ENCODE peak calls at places on chromosome 12, in six cellular contexts. W is upper lobe of left lung, V is stomach, O is Peyer's patch, B is tibial nerve, D is A549. S is an unnamed sample.
A peak's percentile ranks its signal among the peaks of the same experiment; 100 is the strongest.

GRCh38 chr12:131210506-131211278 is 257.0 kb downstream of the ADGRD1 start:
- DNase-seq in W (no peak), V (no peak), O (no peak), B (no peak), D (no peak), S (no peak)

GRCh38 chr12:23099604-23100003 is 474.6 kb downstream of the ETNK1 start:
- DNase-seq in W (no peak), V (no peak), O (no peak), B (no peak), D (no peak), S (no peak)

GRCh38 chr12:10867381-10867780 is 16.7 kb downstream of the PRH1 start:
- DNase-seq in W (no peak), V (no peak), O (no peak), B (no peak), D (no peak), S (no peak)

GRCh38 chr12:58575281-58575680 is 345.0 kb downstream of the LRIG3 start:
- DNase-seq in W (no peak), V (no peak), O (no peak), B (no peak), D (no peak), S (peak; percentile 28)

GRCh38 chr12:120688527-120689071 is 1.6 kb downstream of the MLEC start:
- DNase-seq in W (no peak), V (no peak), O (no peak), B (no peak), D (no peak), S (no peak)

GRCh38 chr12:46556105-46556559 is 183.6 kb upstream of the SLC38A2 start:
- DNase-seq in W (no peak), V (no peak), O (no peak), B (no peak), D (peak; percentile 68), S (no peak)

GRCh38 chr12:25690996-25691864 is 138.1 kb upstream of the LMNTD1 start:
- DNase-seq in W (no peak), V (no peak), O (no peak), B (no peak), D (no peak), S (no peak)

GRCh38 chr12:57016348-57016747 is at the start of gene TAC3:
- DNase-seq in W (no peak), V (no peak), O (no peak), B (no peak), D (no peak), S (no peak)

GRCh38 chr12:102808412-102808811 is 108.6 kb downstream of the PAH start:
- DNase-seq in W (no peak), V (no peak), O (no peak), B (no peak), D (no peak), S (no peak)

GRCh38 chr12:49259452-49259851 is 5.4 kb upstream of the TUBA1C start:
- DNase-seq in W (no peak), V (no peak), O (no peak), B (no peak), D (no peak), S (no peak)

GRCh38 chr12:100826323-100826722 is 31.7 kb downstream of the ANO4 start:
- DNase-seq in W (no peak), V (peak; percentile 25), O (no peak), B (peak; percentile 32), D (peak; percentile 34), S (peak; percentile 14)

GRCh38 chr12:14554281-14555008 is 13.2 kb downstream of the PLBD1 start:
- DNase-seq in W (no peak), V (peak; percentile 92), O (peak; percentile 28), B (peak; percentile 64), D (peak; percentile 42), S (peak; percentile 36)

GRCh38 chr12:80861636-80862378 is 75.9 kb downstream of the LIN7A start:
- DNase-seq in W (no peak), V (no peak), O (no peak), B (no peak), D (no peak), S (no peak)

GRCh38 chr12:103548622-103549601 is 38.2 kb upstream of the STAB2 start:
- DNase-seq in W (no peak), V (peak; percentile 74), O (peak; percentile 67), B (peak; percentile 89), D (peak; percentile 81), S (peak; percentile 55)

GRCh38 chr12:53427905-53428594 is 4.4 kb downstream of the AMHR2 start:
- DNase-seq in W (no peak), V (no peak), O (no peak), B (no peak), D (peak; percentile 91), S (no peak)

GRCh38 chr12:52050116-52050770 is 999 bp upstream of the NR4A1 start:
- DNase-seq in W (no peak), V (peak; percentile 67), O (no peak), B (no peak), D (no peak), S (no peak)

GRCh38 chr12:132404956-132405741 is 75.8 kb upstream of the GALNT9 start:
- DNase-seq in W (peak; percentile 80), V (no peak), O (no peak), B (no peak), D (no peak), S (no peak)

GRCh38 chr12:120267736-120268135 is 2.2 kb upstream of the PXN start:
- DNase-seq in W (no peak), V (no peak), O (no peak), B (no peak), D (no peak), S (no peak)

GRCh38 chr12:55932546-55932919 is 1.6 kb downstream of the DGKA start:
- DNase-seq in W (no peak), V (no peak), O (peak; percentile 63), B (peak; percentile 26), D (peak; percentile 32), S (no peak)

GRCh38 chr12:55933799-55934174 is 2.8 kb downstream of the DGKA start:
- DNase-seq in W (no peak), V (no peak), O (no peak), B (no peak), D (no peak), S (no peak)

GRCh38 chr12:55931780-55932545 is 1.0 kb downstream of the DGKA start:
- DNase-seq in W (peak; percentile 93), V (peak; percentile 61), O (peak; percentile 60), B (peak; percentile 34), D (no peak), S (peak; percentile 62)

GRCh38 chr12:55934343-55934742 is 3.4 kb downstream of the DGKA start:
- DNase-seq in W (no peak), V (no peak), O (no peak), B (no peak), D (no peak), S (no peak)

GRCh38 chr12:55933158-55933798 is 2.3 kb downstream of the DGKA start:
- DNase-seq in W (no peak), V (peak; percentile 35), O (no peak), B (no peak), D (peak; percentile 53), S (peak; percentile 31)
- TF ChIP-seq POLR2A in W (no peak), V (no peak), O (peak; percentile 36), B (no peak), D (no peak), S (no peak)

DNA sequence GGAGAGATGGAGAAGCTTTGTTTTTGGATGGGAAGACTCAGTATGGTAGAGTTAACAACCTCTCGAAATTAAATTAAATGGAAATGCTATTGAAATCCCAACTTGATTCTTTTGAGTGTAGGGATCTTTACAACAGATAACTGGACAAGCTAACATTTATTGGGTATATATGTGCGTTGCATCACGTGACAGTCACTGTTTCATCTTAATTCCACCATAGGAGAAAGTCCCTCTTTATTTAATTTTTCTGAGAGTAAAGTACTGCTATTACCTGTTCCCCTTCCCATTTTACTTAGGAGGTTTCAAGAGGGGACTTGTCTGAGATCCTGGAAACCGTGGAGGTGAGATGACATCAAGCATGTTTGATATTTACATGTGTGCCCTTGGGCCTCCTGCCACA is 11.1 kb upstream of the DAO start:
- DNase-seq in W (no peak), V (no peak), O (no peak), B (no peak), D (no peak), S (no peak)
- H3K4me1 ChIP-seq in W (no peaks in the 10 kb centered on the region), V (no peaks in the 10 kb centered on the region), O (no peaks in the 10 kb centered on the region), B (no peaks in the 10 kb centered on the region), D (peaks cover 5% of the 10 kb centered on the region), S (no peaks in the 10 kb centered on the region)

GRCh38 chr12:123435636-123436016 is 858 bp downstream of the RILPL2 start:
- DNase-seq in W (no peak), V (no peak), O (no peak), B (no peak), D (no peak), S (no peak)

GRCh38 chr12:123441523-123442164 is 5.2 kb upstream of the RILPL2 start:
- DNase-seq in W (no peak), V (no peak), O (no peak), B (no peak), D (no peak), S (no peak)

GRCh38 chr12:123433615-123434014 is 2.9 kb downstream of the RILPL2 start:
- DNase-seq in W (no peak), V (no peak), O (no peak), B (no peak), D (no peak), S (no peak)

GRCh38 chr12:123431951-123432886 is 4.3 kb downstream of the RILPL2 start:
- DNase-seq in W (no peak), V (peak; percentile 30), O (no peak), B (no peak), D (no peak), S (no peak)

DNA sequence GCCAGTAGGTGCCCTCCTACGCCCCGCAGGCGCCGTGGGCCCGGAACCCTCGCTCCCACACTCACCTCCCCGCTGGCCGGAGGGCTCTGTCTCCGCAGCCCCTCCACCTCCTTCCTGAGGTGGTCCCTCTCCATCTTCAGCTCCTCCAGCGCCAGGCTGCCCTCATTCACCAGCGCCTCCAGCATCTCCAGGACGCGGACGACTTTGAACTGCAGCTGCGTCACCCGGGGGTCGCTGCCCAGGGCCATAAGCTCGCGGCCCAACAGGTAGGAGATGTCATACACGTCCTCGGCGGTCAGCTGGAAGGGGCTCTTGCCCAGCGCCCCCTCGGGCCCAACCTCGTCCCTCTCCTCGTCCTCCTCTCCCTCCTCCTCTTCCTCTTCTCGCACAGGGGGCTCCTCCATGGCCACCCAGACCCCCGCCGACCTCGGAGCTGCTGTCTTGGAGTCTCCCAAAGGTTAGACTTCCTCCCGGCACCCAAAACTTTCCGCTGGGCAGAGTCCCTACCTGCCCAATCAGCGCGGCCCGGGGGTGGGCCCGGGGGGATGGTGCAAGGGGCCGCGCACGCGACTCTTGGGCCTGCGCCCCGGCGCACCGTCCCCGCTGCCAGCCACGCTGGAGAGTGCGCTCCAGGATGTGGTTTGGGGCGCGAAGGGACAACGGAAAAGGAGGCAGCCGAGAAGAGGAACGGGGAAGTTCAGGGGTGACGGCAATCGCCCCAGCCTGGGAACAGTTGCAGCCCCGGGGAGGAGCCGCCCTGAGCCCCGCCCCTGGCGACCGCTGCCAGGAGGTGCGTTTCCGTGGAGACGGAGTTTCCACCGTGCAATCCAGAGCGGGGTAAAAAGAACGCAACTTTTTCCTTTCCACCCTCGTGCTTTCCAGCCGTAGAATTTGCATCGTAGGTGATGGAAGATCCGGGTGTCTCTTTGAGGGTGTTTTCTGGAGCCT is at the start of gene RILPL2:
- DNase-seq in W (peak; percentile 99), V (peak; percentile 91), O (peak; percentile 95), B (peak; percentile 82), D (peak; percentile 78), S (peak; percentile 91)
- TF ChIP-seq POLR2A in W (peak; percentile 72), V (no peak), O (no peak), B (no peak), D (peak; percentile 47), S (peak; percentile 61)

DNA sequence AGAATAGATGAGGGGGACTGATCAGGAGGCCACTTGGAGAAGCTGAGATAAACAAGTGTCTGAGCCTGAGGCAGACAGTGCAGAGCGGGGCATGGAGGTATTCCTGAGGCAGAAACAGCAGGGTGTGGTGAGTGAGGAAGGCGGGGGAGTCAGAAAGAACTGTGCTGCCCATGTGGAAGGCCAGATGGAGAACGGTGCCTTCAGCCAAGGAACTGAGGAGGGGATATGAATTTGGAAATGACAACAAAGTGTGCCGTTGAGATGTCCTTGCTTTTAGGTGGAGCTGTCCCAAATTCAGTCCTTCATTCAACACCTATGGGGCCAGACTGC is 13.7 kb downstream of the APPL2 start:
- DNase-seq in W (no peak), V (no peak), O (no peak), B (no peak), D (no peak), S (no peak)
- H3K4me1 ChIP-seq in W (peaks cover 48% of the 10 kb centered on the region), V (peaks cover 66% of the 10 kb centered on the region), O (no peaks in the 10 kb centered on the region), B (peaks cover 18% of the 10 kb centered on the region), D (no peaks in the 10 kb centered on the region), S (peaks cover 5% of the 10 kb centered on the region)

S was measured in uterus.